ENCODE peak calls at places on chromosomes 13 and 19, in nine cellular contexts. C is lower leg skin; R is nephron progenitor cell; X is CD8-positive, alpha-beta T cell; J is heart left ventricle; F is cardiac fibroblast; H is adrenal gland; U is AG10803; V is cardiac muscle cell. N is an unnamed sample.

GRCh38 chr13:20911037-20911436 is 8.5 kb upstream of the XPO4 start:
- DNase-seq in J (no peak), H (no peak), X (no peak), V (no peak), U (no peak), R (no peak), F (no peak), C (peak), N (no peak)

GRCh38 chr19:14354445-14354844 is 26.8 kb upstream of the ADGRE5 start:
- DNase-seq in J (no peak), H (no peak), F (no peak), U (no peak), C (no peak), R (no peak), X (no peak), V (no peak), N (no peak)

GRCh38 chr13:30341815-30342570 is 34.6 kb upstream of the KATNAL1 start:
- DNase-seq in R (no peak), X (no peak), F (peak), U (peak), V (peak), C (peak), H (peak), J (peak), N (peak)

GRCh38 chr13:51058461-51059167 is 52.5 kb downstream of the C13orf42 start:
- DNase-seq in X (no peak), J (no peak), R (no peak), H (no peak), C (no peak), F (no peak), V (peak), U (no peak), N (no peak)

GRCh38 chr19:18519962-18520847 is 1.7 kb downstream of the ELL start:
- DNase-seq in V (peak), H (peak), U (peak), R (peak), F (peak), X (peak), J (peak), C (peak), N (peak)

GRCh38 chr19:2168619-2169424 is 5.1 kb downstream of the DOT1L start:
- DNase-seq in V (peak), C (peak), U (peak), X (peak), F (peak), R (peak), H (peak), J (peak), N (peak)

GRCh38 chr19:20103091-20103501 is 25.3 kb downstream of the ZNF90 start:
- DNase-seq in F (no peak), J (no peak), C (no peak), U (no peak), R (no peak), X (no peak), V (no peak), H (no peak), N (no peak)

GRCh38 chr19:35249848-35250711 is 1.3 kb downstream of the LSR start:
- DNase-seq in R (no peak), H (no peak), C (peak), J (no peak), U (no peak), V (no peak), F (no peak), X (no peak), N (no peak)

GRCh38 chr13:85772379-85772778 is 26.8 kb downstream of the SLITRK6 start:
- DNase-seq in F (peak), C (no peak), H (peak), R (no peak), U (no peak), X (no peak), V (no peak), J (no peak), N (peak)

GRCh38 chr13:103961784-103962183 is 895.6 kb upstream of the SLC10A2 start:
- DNase-seq in U (no peak), H (no peak), R (no peak), F (no peak), J (no peak), X (no peak), V (no peak), C (no peak), N (no peak)

GRCh38 chr19:5503598-5503997 is 48.4 kb downstream of the ZNRF4 start:
- DNase-seq in U (no peak), R (no peak), F (no peak), V (no peak), C (no peak), J (no peak), X (no peak), H (no peak), N (no peak)

GRCh38 chr13:67223742-67224141 is 6.4 kb downstream of the PCDH9 start:
- DNase-seq in U (no peak), F (no peak), R (no peak), C (no peak), X (no peak), J (no peak), H (no peak), V (no peak), N (no peak)

GRCh38 chr19:539429-540030 is 4.3 kb upstream of the GZMM start:
- DNase-seq in X (no peak), C (no peak), V (no peak), H (no peak), U (no peak), J (peak), F (no peak), R (no peak), N (no peak)

GRCh38 chr13:51998723-51999471 is 12.4 kb downstream of the ATP7B start:
- DNase-seq in F (no peak), U (no peak), V (peak), J (no peak), H (no peak), C (no peak), X (no peak), R (no peak), N (no peak)

GRCh38 chr13:70310720-70311119 is 202.5 kb upstream of the KLHL1 start:
- DNase-seq in X (no peak), V (peak), H (no peak), U (no peak), R (peak), F (peak), J (no peak), C (no peak), N (peak)

GRCh38 chr13:22076658-22077057 is 405.8 kb downstream of the FGF9 start:
- DNase-seq in X (no peak), H (no peak), F (no peak), V (no peak), J (no peak), C (no peak), R (no peak), U (no peak), N (no peak)

GRCh38 chr13:103303078-103303651 is 236.9 kb upstream of the SLC10A2 start:
- DNase-seq in U (no peak), H (no peak), C (no peak), R (no peak), F (no peak), J (no peak), V (no peak), X (no peak), N (no peak)

GRCh38 chr13:113635709-113636108 is 22.3 kb downstream of the ATP4B start:
- DNase-seq in X (no peak), V (no peak), U (no peak), H (no peak), C (no peak), F (no peak), R (no peak), J (no peak), N (no peak)

GRCh38 chr19:48784527-48784926 is 26.3 kb downstream of the BCAT2 start:
- DNase-seq in J (no peak), H (no peak), U (peak), V (peak), C (no peak), F (peak), R (no peak), X (no peak), N (no peak)
- TF ChIP-seq CTCF in J (no peak), H (no peak), U (peak), V (peak), C (no peak), F (no peak), R (no peak), X (no peak), N (no peak)

GRCh38 chr19:10921199-10921879 is 7.1 kb downstream of the YIPF2 start:
- DNase-seq in V (no peak), F (no peak), U (no peak), C (no peak), R (no peak), H (no peak), J (no peak), X (no peak), N (no peak)
- TF ChIP-seq CTCF in V (no peak), F (no peak), U (no peak), C (no peak), R (no peak), H (no peak), J (no peak), X (no peak), N (no peak)

GRCh38 chr19:50462970-50463369 is 13.3 kb upstream of the EMC10 start:
- DNase-seq in C (no peak), J (no peak), H (no peak), R (no peak), X (no peak), F (no peak), U (no peak), V (no peak), N (no peak)

GRCh38 chr19:50465000-50465399 is 11.3 kb upstream of the EMC10 start:
- DNase-seq in U (no peak), X (no peak), F (no peak), C (no peak), H (no peak), V (no peak), J (no peak), R (no peak), N (no peak)

GRCh38 chr19:50464348-50464747 is 12.0 kb upstream of the EMC10 start:
- DNase-seq in X (no peak), J (no peak), R (no peak), C (no peak), V (no peak), H (no peak), U (no peak), F (no peak), N (no peak)

GRCh38 chr19:50467566-50467965 is 8.7 kb upstream of the EMC10 start:
- DNase-seq in J (no peak), R (no peak), U (no peak), V (no peak), C (no peak), H (no peak), F (no peak), X (no peak), N (no peak)

GRCh38 chr19:50465986-50466771 is 10.1 kb upstream of the EMC10 start:
- DNase-seq in R (peak), V (peak), H (no peak), F (no peak), C (no peak), J (no peak), X (no peak), U (no peak), N (no peak)
- TF ChIP-seq CTCF in R (peak), V (no peak), H (no peak), F (peak), C (no peak), J (peak), X (no peak), U (peak), N (no peak)

GRCh38 chr19:41872775-41873647 is 4.1 kb upstream of the CD79A start:
- DNase-seq in F (peak), R (peak), V (peak), C (no peak), U (peak), H (peak), J (peak), X (peak), N (peak)
- TF ChIP-seq CTCF in F (peak), R (peak), V (peak), C (no peak), U (peak), H (peak), J (peak), X (peak), N (peak)

GRCh38 chr19:58520257-58520599 is 618 bp upstream of the ZBTB45 start:
- DNase-seq in V (no peak), F (no peak), R (no peak), U (no peak), H (no peak), X (no peak), J (no peak), C (no peak), N (no peak)

GRCh38 chr19:58519355-58520256 is at the start of gene ZBTB45:
- DNase-seq in X (peak), C (peak), U (peak), H (peak), F (peak), J (peak), V (peak), R (peak), N (peak)

GRCh38 chr19:58516964-58517833 is 2.4 kb downstream of the ZBTB45 start:
- DNase-seq in F (no peak), U (no peak), X (no peak), R (no peak), C (no peak), V (no peak), H (peak), J (no peak), N (no peak)

GRCh38 chr19:58519087-58519354 is 589 bp downstream of the ZBTB45 start:
- DNase-seq in C (peak), J (peak), R (peak), V (peak), F (peak), U (peak), H (peak), X (no peak), N (peak)

DNA sequence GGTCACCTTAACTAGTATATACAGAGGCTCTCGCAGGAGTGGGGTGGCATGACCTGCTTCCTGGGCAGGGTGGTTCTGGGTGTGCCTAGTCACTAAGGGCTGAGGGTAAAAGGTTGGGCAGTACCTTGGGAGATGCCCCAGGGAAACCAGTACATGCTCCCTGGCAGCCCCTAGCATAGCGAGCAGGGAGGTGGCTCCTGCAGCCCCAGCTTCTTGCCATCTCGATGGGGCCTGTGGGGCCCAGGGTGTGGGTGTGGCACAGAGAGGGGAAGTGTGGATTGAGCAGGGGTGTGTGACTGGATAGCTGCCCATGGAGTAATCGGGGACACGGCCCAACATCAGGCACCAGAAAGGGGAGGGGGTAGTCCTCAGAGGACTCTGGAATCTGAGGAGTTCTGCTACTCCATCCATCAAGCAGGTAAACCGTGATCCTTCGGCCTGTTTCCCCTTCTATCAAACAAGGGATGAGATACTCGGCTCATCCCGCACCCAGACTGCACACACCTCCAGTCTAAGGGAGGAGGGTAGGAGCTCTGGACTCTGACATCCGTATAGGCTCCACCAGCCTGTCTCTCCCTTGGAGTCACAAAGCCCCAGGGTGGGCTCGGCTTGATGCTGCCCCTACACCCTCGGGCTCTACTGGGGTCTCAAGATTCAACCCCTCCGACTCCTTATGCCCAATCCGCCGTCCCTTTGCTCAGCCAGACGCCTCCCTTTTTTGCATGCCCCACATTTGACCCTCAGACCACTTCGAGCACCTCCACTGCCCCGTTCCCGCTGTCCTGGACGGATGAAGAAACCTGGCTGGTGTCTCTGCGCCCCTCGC is 1.1 kb downstream of the ZBTB45 start:
- DNase-seq in X (no peak), C (no peak), J (no peak), U (no peak), V (no peak), F (no peak), H (no peak), R (no peak), N (no peak)
- TF ChIP-seq CTCF in X (no peak), C (no peak), J (no peak), U (no peak), V (no peak), F (no peak), H (no peak), R (no peak), N (peak)

GRCh38 chr19:30882411-30883005 is 466.7 kb downstream of the TSHZ3 start:
- DNase-seq in X (no peak), C (peak), F (no peak), R (no peak), V (no peak), H (no peak), J (no peak), U (no peak), N (no peak)
- TF ChIP-seq CTCF in X (no peak), C (no peak), F (no peak), R (no peak), V (no peak), H (no peak), J (no peak), U (no peak), N (no peak)

N was measured in MCF 10A.